ENCODE peak calls at places on chromosomes 16 and 17, in ten cellular contexts. One of them, this sample, is unnamed.
A peak's percentile ranks its signal among the peaks of the same experiment; 100 is the strongest.

GRCh38 chr17:29555840-29556239 is 11.0 kb downstream of the ABHD15 start:
- DNase-seq in fibroblast of lung: no peak
- DNase-seq in GM04504: no peak
- DNase-seq in activated CD4-positive, alpha-beta T cell treated with anti-CD3 and anti-CD28 coated beads for 4 hours: no peak
- DNase-seq in HTR-8/SVneo: no peak
- DNase-seq in right atrium auricular region: no peak
- DNase-seq in stimulated activated CD8-positive, alpha-beta memory T cell treated with anti-CD3 and anti-CD28 coated beads, Interleukin-4, amount 100 ng/mL, for 4 hours: no peak
- DNase-seq in C1 segment of cervical spinal cord: no peak
- DNase-seq in substantia nigra: no peak
- DNase-seq in sigmoid colon: no peak
- DNase-seq in this sample: no peak

GRCh38 chr17:70808596-70808995 is 639.3 kb downstream of the KCNJ2 start:
- DNase-seq in fibroblast of lung: no peak
- DNase-seq in GM04504: no peak
- DNase-seq in activated CD4-positive, alpha-beta T cell treated with anti-CD3 and anti-CD28 coated beads for 4 hours: no peak
- DNase-seq in HTR-8/SVneo: no peak
- DNase-seq in right atrium auricular region: no peak
- DNase-seq in stimulated activated CD8-positive, alpha-beta memory T cell treated with anti-CD3 and anti-CD28 coated beads, Interleukin-4, amount 100 ng/mL, for 4 hours: no peak
- DNase-seq in C1 segment of cervical spinal cord: no peak
- DNase-seq in substantia nigra: no peak
- DNase-seq in sigmoid colon: no peak
- DNase-seq in this sample: no peak

GRCh38 chr17:37481001-37481665 is 8.6 kb upstream of the DUSP14 start:
- DNase-seq in fibroblast of lung: no peak
- DNase-seq in GM04504: no peak
- DNase-seq in activated CD4-positive, alpha-beta T cell treated with anti-CD3 and anti-CD28 coated beads for 4 hours: no peak
- DNase-seq in HTR-8/SVneo: no peak
- DNase-seq in right atrium auricular region: no peak
- DNase-seq in stimulated activated CD8-positive, alpha-beta memory T cell treated with anti-CD3 and anti-CD28 coated beads, Interleukin-4, amount 100 ng/mL, for 4 hours: no peak
- DNase-seq in C1 segment of cervical spinal cord: no peak
- DNase-seq in substantia nigra: no peak
- DNase-seq in sigmoid colon: no peak
- DNase-seq in this sample: no peak

GRCh38 chr17:31754239-31754945 is 104.7 kb downstream of the COPRS start:
- DNase-seq in fibroblast of lung: peak; percentile 93
- DNase-seq in GM04504: peak; percentile 66
- DNase-seq in activated CD4-positive, alpha-beta T cell treated with anti-CD3 and anti-CD28 coated beads for 4 hours: no peak
- DNase-seq in HTR-8/SVneo: peak; percentile 36
- DNase-seq in right atrium auricular region: no peak
- DNase-seq in stimulated activated CD8-positive, alpha-beta memory T cell treated with anti-CD3 and anti-CD28 coated beads, Interleukin-4, amount 100 ng/mL, for 4 hours: no peak
- DNase-seq in C1 segment of cervical spinal cord: no peak
- DNase-seq in substantia nigra: no peak
- DNase-seq in sigmoid colon: no peak
- DNase-seq in this sample: no peak

GRCh38 chr16:188674-189073 is 8.4 kb downstream of the HBQ1 start:
- DNase-seq in fibroblast of lung: no peak
- DNase-seq in GM04504: no peak
- DNase-seq in activated CD4-positive, alpha-beta T cell treated with anti-CD3 and anti-CD28 coated beads for 4 hours: no peak
- DNase-seq in HTR-8/SVneo: no peak
- DNase-seq in right atrium auricular region: no peak
- DNase-seq in stimulated activated CD8-positive, alpha-beta memory T cell treated with anti-CD3 and anti-CD28 coated beads, Interleukin-4, amount 100 ng/mL, for 4 hours: no peak
- DNase-seq in C1 segment of cervical spinal cord: no peak
- DNase-seq in substantia nigra: no peak
- DNase-seq in sigmoid colon: no peak
- DNase-seq in this sample: no peak

GRCh38 chr16:67803894-67804293 is 2.5 kb downstream of the RANBP10 start:
- DNase-seq in fibroblast of lung: no peak
- DNase-seq in GM04504: no peak
- DNase-seq in activated CD4-positive, alpha-beta T cell treated with anti-CD3 and anti-CD28 coated beads for 4 hours: no peak
- DNase-seq in HTR-8/SVneo: no peak
- DNase-seq in right atrium auricular region: no peak
- DNase-seq in stimulated activated CD8-positive, alpha-beta memory T cell treated with anti-CD3 and anti-CD28 coated beads, Interleukin-4, amount 100 ng/mL, for 4 hours: no peak
- DNase-seq in C1 segment of cervical spinal cord: no peak
- DNase-seq in substantia nigra: no peak
- DNase-seq in sigmoid colon: no peak
- DNase-seq in this sample: no peak

GRCh38 chr16:8703693-8704092 is 29.3 kb downstream of the ABAT start:
- DNase-seq in fibroblast of lung: no peak
- DNase-seq in GM04504: no peak
- DNase-seq in activated CD4-positive, alpha-beta T cell treated with anti-CD3 and anti-CD28 coated beads for 4 hours: no peak
- DNase-seq in HTR-8/SVneo: no peak
- DNase-seq in right atrium auricular region: no peak
- DNase-seq in stimulated activated CD8-positive, alpha-beta memory T cell treated with anti-CD3 and anti-CD28 coated beads, Interleukin-4, amount 100 ng/mL, for 4 hours: no peak
- DNase-seq in C1 segment of cervical spinal cord: no peak
- DNase-seq in substantia nigra: no peak
- DNase-seq in sigmoid colon: no peak
- DNase-seq in this sample: no peak

GRCh38 chr17:35063514-35064223 is at the start of gene RFFL:
- DNase-seq in fibroblast of lung: peak; percentile 97
- DNase-seq in GM04504: peak; percentile 95
- DNase-seq in activated CD4-positive, alpha-beta T cell treated with anti-CD3 and anti-CD28 coated beads for 4 hours: peak; percentile 86
- DNase-seq in HTR-8/SVneo: peak; percentile 95
- DNase-seq in right atrium auricular region: peak; percentile 96
- DNase-seq in stimulated activated CD8-positive, alpha-beta memory T cell treated with anti-CD3 and anti-CD28 coated beads, Interleukin-4, amount 100 ng/mL, for 4 hours: peak; percentile 78
- DNase-seq in C1 segment of cervical spinal cord: peak; percentile 88
- DNase-seq in substantia nigra: peak; percentile 82
- DNase-seq in sigmoid colon: peak; percentile 95
- DNase-seq in this sample: peak; percentile 86

GRCh38 chr17:63700528-63701441 is 860 bp upstream of the LIMD2 start:
- DNase-seq in fibroblast of lung: peak; percentile 67
- DNase-seq in GM04504: no peak
- DNase-seq in activated CD4-positive, alpha-beta T cell treated with anti-CD3 and anti-CD28 coated beads for 4 hours: peak; percentile 64
- DNase-seq in HTR-8/SVneo: no peak
- DNase-seq in right atrium auricular region: peak; percentile 72
- DNase-seq in stimulated activated CD8-positive, alpha-beta memory T cell treated with anti-CD3 and anti-CD28 coated beads, Interleukin-4, amount 100 ng/mL, for 4 hours: peak; percentile 22
- DNase-seq in C1 segment of cervical spinal cord: peak; percentile 43
- DNase-seq in substantia nigra: no peak
- DNase-seq in sigmoid colon: peak; percentile 83
- DNase-seq in this sample: peak; percentile 43

GRCh38 chr17:49690256-49690655 is 12.4 kb upstream of the SPOP start:
- DNase-seq in fibroblast of lung: no peak
- DNase-seq in GM04504: no peak
- DNase-seq in activated CD4-positive, alpha-beta T cell treated with anti-CD3 and anti-CD28 coated beads for 4 hours: no peak
- DNase-seq in HTR-8/SVneo: no peak
- DNase-seq in right atrium auricular region: no peak
- DNase-seq in stimulated activated CD8-positive, alpha-beta memory T cell treated with anti-CD3 and anti-CD28 coated beads, Interleukin-4, amount 100 ng/mL, for 4 hours: no peak
- DNase-seq in C1 segment of cervical spinal cord: no peak
- DNase-seq in substantia nigra: no peak
- DNase-seq in sigmoid colon: no peak
- DNase-seq in this sample: no peak

GRCh38 chr16:13245713-13246377 is 344.4 kb downstream of the SHISA9 start:
- DNase-seq in fibroblast of lung: no peak
- DNase-seq in GM04504: no peak
- DNase-seq in activated CD4-positive, alpha-beta T cell treated with anti-CD3 and anti-CD28 coated beads for 4 hours: no peak
- DNase-seq in HTR-8/SVneo: no peak
- DNase-seq in right atrium auricular region: no peak
- DNase-seq in stimulated activated CD8-positive, alpha-beta memory T cell treated with anti-CD3 and anti-CD28 coated beads, Interleukin-4, amount 100 ng/mL, for 4 hours: no peak
- DNase-seq in C1 segment of cervical spinal cord: no peak
- DNase-seq in substantia nigra: no peak
- DNase-seq in sigmoid colon: no peak
- DNase-seq in this sample: no peak

GRCh38 chr16:88478115-88478514 is 25.0 kb downstream of the ZFPM1 start:
- DNase-seq in fibroblast of lung: no peak
- DNase-seq in GM04504: no peak
- DNase-seq in activated CD4-positive, alpha-beta T cell treated with anti-CD3 and anti-CD28 coated beads for 4 hours: peak; percentile 42
- DNase-seq in HTR-8/SVneo: no peak
- DNase-seq in right atrium auricular region: no peak
- DNase-seq in stimulated activated CD8-positive, alpha-beta memory T cell treated with anti-CD3 and anti-CD28 coated beads, Interleukin-4, amount 100 ng/mL, for 4 hours: no peak
- DNase-seq in C1 segment of cervical spinal cord: no peak
- DNase-seq in substantia nigra: no peak
- DNase-seq in sigmoid colon: no peak
- DNase-seq in this sample: no peak

GRCh38 chr17:44280383-44280782 is 12.4 kb upstream of the SLC4A1 start:
- DNase-seq in fibroblast of lung: no peak
- DNase-seq in GM04504: no peak
- DNase-seq in activated CD4-positive, alpha-beta T cell treated with anti-CD3 and anti-CD28 coated beads for 4 hours: no peak
- DNase-seq in HTR-8/SVneo: no peak
- DNase-seq in right atrium auricular region: no peak
- DNase-seq in stimulated activated CD8-positive, alpha-beta memory T cell treated with anti-CD3 and anti-CD28 coated beads, Interleukin-4, amount 100 ng/mL, for 4 hours: no peak
- DNase-seq in C1 segment of cervical spinal cord: no peak
- DNase-seq in substantia nigra: no peak
- DNase-seq in sigmoid colon: no peak
- DNase-seq in this sample: no peak

GRCh38 chr17:61397086-61397842 is 2.4 kb upstream of the TBX2 start:
- DNase-seq in fibroblast of lung: no peak
- DNase-seq in GM04504: no peak
- DNase-seq in activated CD4-positive, alpha-beta T cell treated with anti-CD3 and anti-CD28 coated beads for 4 hours: no peak
- DNase-seq in HTR-8/SVneo: no peak
- DNase-seq in right atrium auricular region: no peak
- DNase-seq in stimulated activated CD8-positive, alpha-beta memory T cell treated with anti-CD3 and anti-CD28 coated beads, Interleukin-4, amount 100 ng/mL, for 4 hours: no peak
- DNase-seq in C1 segment of cervical spinal cord: no peak
- DNase-seq in substantia nigra: no peak
- DNase-seq in sigmoid colon: no peak
- DNase-seq in this sample: no peak

GRCh38 chr17:83111516-83112282 is 32.3 kb downstream of the METRNL start:
- DNase-seq in fibroblast of lung: no peak
- DNase-seq in GM04504: no peak
- DNase-seq in activated CD4-positive, alpha-beta T cell treated with anti-CD3 and anti-CD28 coated beads for 4 hours: no peak
- DNase-seq in HTR-8/SVneo: no peak
- DNase-seq in right atrium auricular region: no peak
- DNase-seq in stimulated activated CD8-positive, alpha-beta memory T cell treated with anti-CD3 and anti-CD28 coated beads, Interleukin-4, amount 100 ng/mL, for 4 hours: no peak
- DNase-seq in C1 segment of cervical spinal cord: no peak
- DNase-seq in substantia nigra: no peak
- DNase-seq in sigmoid colon: peak; percentile 63
- DNase-seq in this sample: no peak

GRCh38 chr16:50742521-50743150 is 750 bp downstream of the CYLD start:
- DNase-seq in fibroblast of lung: peak; percentile 55
- DNase-seq in GM04504: no peak
- DNase-seq in activated CD4-positive, alpha-beta T cell treated with anti-CD3 and anti-CD28 coated beads for 4 hours: peak; percentile 45
- DNase-seq in HTR-8/SVneo: peak; percentile 24
- DNase-seq in right atrium auricular region: no peak
- DNase-seq in stimulated activated CD8-positive, alpha-beta memory T cell treated with anti-CD3 and anti-CD28 coated beads, Interleukin-4, amount 100 ng/mL, for 4 hours: no peak
- DNase-seq in C1 segment of cervical spinal cord: no peak
- DNase-seq in substantia nigra: no peak
- DNase-seq in sigmoid colon: no peak
- DNase-seq in this sample: no peak

GRCh38 chr16:12413393-12413792 is 390.3 kb downstream of the CPPED1 start:
- DNase-seq in fibroblast of lung: no peak
- DNase-seq in GM04504: no peak
- DNase-seq in activated CD4-positive, alpha-beta T cell treated with anti-CD3 and anti-CD28 coated beads for 4 hours: no peak
- DNase-seq in HTR-8/SVneo: no peak
- DNase-seq in right atrium auricular region: no peak
- DNase-seq in stimulated activated CD8-positive, alpha-beta memory T cell treated with anti-CD3 and anti-CD28 coated beads, Interleukin-4, amount 100 ng/mL, for 4 hours: no peak
- DNase-seq in C1 segment of cervical spinal cord: no peak
- DNase-seq in substantia nigra: no peak
- DNase-seq in sigmoid colon: no peak
- DNase-seq in this sample: no peak

GRCh38 chr17:41464682-41465081 is 2.5 kb downstream of the KRT32 start:
- DNase-seq in fibroblast of lung: peak; percentile 96
- DNase-seq in GM04504: peak; percentile 95
- DNase-seq in activated CD4-positive, alpha-beta T cell treated with anti-CD3 and anti-CD28 coated beads for 4 hours: no peak
- DNase-seq in HTR-8/SVneo: peak; percentile 95
- DNase-seq in right atrium auricular region: peak; percentile 64
- DNase-seq in stimulated activated CD8-positive, alpha-beta memory T cell treated with anti-CD3 and anti-CD28 coated beads, Interleukin-4, amount 100 ng/mL, for 4 hours: no peak
- DNase-seq in C1 segment of cervical spinal cord: no peak
- DNase-seq in substantia nigra: no peak
- DNase-seq in sigmoid colon: no peak
- DNase-seq in this sample: no peak

GRCh38 chr16:9360075-9360474 is 268.6 kb downstream of the HAPSTR1 start:
- DNase-seq in fibroblast of lung: no peak
- DNase-seq in GM04504: no peak
- DNase-seq in activated CD4-positive, alpha-beta T cell treated with anti-CD3 and anti-CD28 coated beads for 4 hours: no peak
- DNase-seq in HTR-8/SVneo: no peak
- DNase-seq in right atrium auricular region: no peak
- DNase-seq in stimulated activated CD8-positive, alpha-beta memory T cell treated with anti-CD3 and anti-CD28 coated beads, Interleukin-4, amount 100 ng/mL, for 4 hours: no peak
- DNase-seq in C1 segment of cervical spinal cord: no peak
- DNase-seq in substantia nigra: no peak
- DNase-seq in sigmoid colon: no peak
- DNase-seq in this sample: no peak

GRCh38 chr17:49013311-49014205 is 16.4 kb downstream of the IGF2BP1 start:
- DNase-seq in fibroblast of lung: no peak
- DNase-seq in GM04504: no peak
- DNase-seq in activated CD4-positive, alpha-beta T cell treated with anti-CD3 and anti-CD28 coated beads for 4 hours: no peak
- DNase-seq in HTR-8/SVneo: no peak
- DNase-seq in right atrium auricular region: peak; percentile 42
- DNase-seq in stimulated activated CD8-positive, alpha-beta memory T cell treated with anti-CD3 and anti-CD28 coated beads, Interleukin-4, amount 100 ng/mL, for 4 hours: no peak
- DNase-seq in C1 segment of cervical spinal cord: no peak
- DNase-seq in substantia nigra: no peak
- DNase-seq in sigmoid colon: no peak
- DNase-seq in this sample: no peak

GRCh38 chr17:67639555-67639954 is 78.2 kb upstream of the NOL11 start:
- DNase-seq in fibroblast of lung: no peak
- DNase-seq in GM04504: no peak
- DNase-seq in activated CD4-positive, alpha-beta T cell treated with anti-CD3 and anti-CD28 coated beads for 4 hours: no peak
- DNase-seq in HTR-8/SVneo: no peak
- DNase-seq in right atrium auricular region: no peak
- DNase-seq in stimulated activated CD8-positive, alpha-beta memory T cell treated with anti-CD3 and anti-CD28 coated beads, Interleukin-4, amount 100 ng/mL, for 4 hours: no peak
- DNase-seq in C1 segment of cervical spinal cord: no peak
- DNase-seq in substantia nigra: no peak
- DNase-seq in sigmoid colon: no peak
- DNase-seq in this sample: no peak

GRCh38 chr17:5211458-5211857 is 19.8 kb upstream of the ZNF594 start:
- DNase-seq in fibroblast of lung: no peak
- DNase-seq in GM04504: no peak
- DNase-seq in activated CD4-positive, alpha-beta T cell treated with anti-CD3 and anti-CD28 coated beads for 4 hours: no peak
- DNase-seq in HTR-8/SVneo: no peak
- DNase-seq in right atrium auricular region: no peak
- DNase-seq in stimulated activated CD8-positive, alpha-beta memory T cell treated with anti-CD3 and anti-CD28 coated beads, Interleukin-4, amount 100 ng/mL, for 4 hours: no peak
- DNase-seq in C1 segment of cervical spinal cord: no peak
- DNase-seq in substantia nigra: no peak
- DNase-seq in sigmoid colon: no peak
- DNase-seq in this sample: no peak

GRCh38 chr17:47821031-47821423 is 567 bp downstream of the OSBPL7 start:
- DNase-seq in fibroblast of lung: no peak
- DNase-seq in GM04504: no peak
- DNase-seq in activated CD4-positive, alpha-beta T cell treated with anti-CD3 and anti-CD28 coated beads for 4 hours: no peak
- DNase-seq in HTR-8/SVneo: no peak
- DNase-seq in right atrium auricular region: no peak
- DNase-seq in stimulated activated CD8-positive, alpha-beta memory T cell treated with anti-CD3 and anti-CD28 coated beads, Interleukin-4, amount 100 ng/mL, for 4 hours: no peak
- DNase-seq in C1 segment of cervical spinal cord: no peak
- DNase-seq in substantia nigra: no peak
- DNase-seq in sigmoid colon: no peak
- DNase-seq in this sample: no peak

GRCh38 chr17:75094871-75095399 is 7.2 kb downstream of the SLC16A5 start:
- DNase-seq in fibroblast of lung: no peak
- DNase-seq in GM04504: no peak
- DNase-seq in activated CD4-positive, alpha-beta T cell treated with anti-CD3 and anti-CD28 coated beads for 4 hours: no peak
- DNase-seq in HTR-8/SVneo: no peak
- DNase-seq in right atrium auricular region: no peak
- DNase-seq in stimulated activated CD8-positive, alpha-beta memory T cell treated with anti-CD3 and anti-CD28 coated beads, Interleukin-4, amount 100 ng/mL, for 4 hours: no peak
- DNase-seq in C1 segment of cervical spinal cord: no peak
- DNase-seq in substantia nigra: no peak
- DNase-seq in sigmoid colon: no peak
- DNase-seq in this sample: no peak

GRCh38 chr16:57304169-57305061 is 19.9 kb upstream of the PLLP start:
- DNase-seq in fibroblast of lung: peak; percentile 69
- DNase-seq in GM04504: peak; percentile 21
- DNase-seq in activated CD4-positive, alpha-beta T cell treated with anti-CD3 and anti-CD28 coated beads for 4 hours: no peak
- DNase-seq in HTR-8/SVneo: no peak
- DNase-seq in right atrium auricular region: peak; percentile 79
- DNase-seq in stimulated activated CD8-positive, alpha-beta memory T cell treated with anti-CD3 and anti-CD28 coated beads, Interleukin-4, amount 100 ng/mL, for 4 hours: no peak
- DNase-seq in C1 segment of cervical spinal cord: no peak
- DNase-seq in substantia nigra: no peak
- DNase-seq in sigmoid colon: peak; percentile 70
- DNase-seq in this sample: no peak

GRCh38 chr16:57299009-57299718 is 14.7 kb upstream of the PLLP start:
- DNase-seq in fibroblast of lung: no peak
- DNase-seq in GM04504: no peak
- DNase-seq in activated CD4-positive, alpha-beta T cell treated with anti-CD3 and anti-CD28 coated beads for 4 hours: peak; percentile 47
- DNase-seq in HTR-8/SVneo: peak; percentile 55
- DNase-seq in right atrium auricular region: no peak
- DNase-seq in stimulated activated CD8-positive, alpha-beta memory T cell treated with anti-CD3 and anti-CD28 coated beads, Interleukin-4, amount 100 ng/mL, for 4 hours: no peak
- DNase-seq in C1 segment of cervical spinal cord: no peak
- DNase-seq in substantia nigra: no peak
- DNase-seq in sigmoid colon: peak; percentile 40
- DNase-seq in this sample: no peak

GRCh38 chr16:4606354-4606753 is 8.3 kb downstream of the UBALD1 start:
- DNase-seq in fibroblast of lung: no peak
- DNase-seq in GM04504: no peak
- DNase-seq in activated CD4-positive, alpha-beta T cell treated with anti-CD3 and anti-CD28 coated beads for 4 hours: no peak
- DNase-seq in HTR-8/SVneo: no peak
- DNase-seq in right atrium auricular region: no peak
- DNase-seq in stimulated activated CD8-positive, alpha-beta memory T cell treated with anti-CD3 and anti-CD28 coated beads, Interleukin-4, amount 100 ng/mL, for 4 hours: no peak
- DNase-seq in C1 segment of cervical spinal cord: no peak
- DNase-seq in substantia nigra: no peak
- DNase-seq in sigmoid colon: no peak
- DNase-seq in this sample: no peak